ENCODE peak calls at places on chromosome 22, in eight cellular contexts. L is MM.1S; G is CD8-positive, alpha-beta T cell; Q is pancreas; B is cardiac muscle cell; K is heart right ventricle; O is SK-N-SH; T is uterus. C is an unnamed sample.
A peak's percentile ranks its signal among the peaks of the same experiment; 100 is the strongest.

GRCh38 chr22:41226728-41227655 is 13.7 kb downstream of the CHADL start:
- DNase-seq in L (no peak), G (no peak), Q (no peak), B (no peak), K (no peak), O (no peak), T (no peak), C (no peak)

GRCh38 chr22:37492428-37493344 is 6.5 kb upstream of the MFNG start:
- DNase-seq in L (peak; percentile 44), G (peak; percentile 61), Q (peak; percentile 22), B (peak; percentile 67), K (no peak), O (peak; percentile 69), T (no peak), C (peak; percentile 63)

GRCh38 chr22:49780281-49780991 is 47.2 kb downstream of the BRD1 start:
- DNase-seq in L (no peak), G (no peak), Q (no peak), B (no peak), K (no peak), O (no peak), T (no peak), C (no peak)

GRCh38 chr22:31446208-31446607 is 43.4 kb downstream of the EIF4ENIF1 start:
- DNase-seq in L (peak; percentile 77), G (no peak), Q (no peak), B (no peak), K (no peak), O (no peak), T (no peak), C (no peak)

GRCh38 chr22:40552070-40552469 is 84.4 kb downstream of the MRTFA start:
- DNase-seq in L (no peak), G (no peak), Q (no peak), B (peak; percentile 39), K (peak; percentile 75), O (no peak), T (peak; percentile 24), C (no peak)

GRCh38 chr22:37804502-37804885 is 3.2 kb upstream of the GCAT start:
- DNase-seq in L (no peak), G (no peak), Q (peak; percentile 59), B (no peak), K (no peak), O (peak; percentile 73), T (no peak), C (peak; percentile 36)

GRCh38 chr22:46596819-46597218 is 23.4 kb upstream of the GRAMD4 start:
- DNase-seq in L (no peak), G (no peak), Q (peak; percentile 90), B (no peak), K (no peak), O (no peak), T (no peak), C (peak; percentile 95)

GRCh38 chr22:37496651-37497599 is 10.7 kb upstream of the MFNG start:
- DNase-seq in L (no peak), G (no peak), Q (no peak), B (peak; percentile 91), K (no peak), O (peak; percentile 50), T (no peak), C (no peak)

GRCh38 chr22:33887173-33887572 is 33.1 kb downstream of the LARGE1 start:
- DNase-seq in L (no peak), G (no peak), Q (no peak), B (no peak), K (no peak), O (no peak), T (no peak), C (no peak)

GRCh38 chr22:44331881-44332714 is 19.3 kb upstream of the SHISAL1 start:
- DNase-seq in L (no peak), G (peak; percentile 13), Q (no peak), B (peak; percentile 51), K (no peak), O (peak; percentile 86), T (no peak), C (no peak)

GRCh38 chr22:31160328-31160978 is 471 bp downstream of the RNF185 start:
- DNase-seq in L (no peak), G (peak; percentile 11), Q (no peak), B (peak; percentile 43), K (no peak), O (no peak), T (no peak), C (peak; percentile 38)

GRCh38 chr22:40605676-40606250 is 30.8 kb downstream of the MRTFA start:
- DNase-seq in L (no peak), G (no peak), Q (no peak), B (peak; percentile 42), K (no peak), O (no peak), T (no peak), C (no peak)

GRCh38 chr22:19520566-19521305 is 3.5 kb downstream of the CLDN5 start:
- DNase-seq in L (no peak), G (no peak), Q (no peak), B (no peak), K (no peak), O (no peak), T (no peak), C (no peak)

GRCh38 chr22:49962751-49963646 is 2.4 kb downstream of the PIM3 start:
- DNase-seq in L (peak; percentile 4), G (no peak), Q (peak; percentile 72), B (no peak), K (peak; percentile 18), O (no peak), T (peak; percentile 59), C (peak; percentile 39)

GRCh38 chr22:16806401-16806800 is 18.8 kb downstream of the XKR3 start:
- DNase-seq in L (no peak), G (no peak), Q (no peak), B (no peak), K (no peak), O (no peak), T (no peak), C (no peak)

GRCh38 chr22:32776397-32776796 is 25.1 kb upstream of the TIMP3 start:
- DNase-seq in L (no peak), G (no peak), Q (no peak), B (no peak), K (no peak), O (no peak), T (no peak), C (no peak)

GRCh38 chr22:44430716-44431115 is 67.3 kb downstream of the RTL6 start:
- DNase-seq in L (no peak), G (no peak), Q (no peak), B (no peak), K (no peak), O (no peak), T (no peak), C (no peak)

GRCh38 chr22:48654492-48654891 is 1173.2 kb downstream of the BRD1 start:
- DNase-seq in L (no peak), G (no peak), Q (no peak), B (no peak), K (no peak), O (no peak), T (no peak), C (no peak)

GRCh38 chr22:46798366-46799057 is 36.1 kb downstream of the TBC1D22A start:
- DNase-seq in L (peak; percentile 67), G (peak; percentile 81), Q (peak; percentile 78), B (peak; percentile 81), K (peak; percentile 56), O (peak; percentile 90), T (peak; percentile 55), C (peak; percentile 81)

GRCh38 chr22:32830957-32831356 is 29.5 kb downstream of the TIMP3 start:
- DNase-seq in L (no peak), G (no peak), Q (no peak), B (no peak), K (no peak), O (no peak), T (no peak), C (no peak)

DNA sequence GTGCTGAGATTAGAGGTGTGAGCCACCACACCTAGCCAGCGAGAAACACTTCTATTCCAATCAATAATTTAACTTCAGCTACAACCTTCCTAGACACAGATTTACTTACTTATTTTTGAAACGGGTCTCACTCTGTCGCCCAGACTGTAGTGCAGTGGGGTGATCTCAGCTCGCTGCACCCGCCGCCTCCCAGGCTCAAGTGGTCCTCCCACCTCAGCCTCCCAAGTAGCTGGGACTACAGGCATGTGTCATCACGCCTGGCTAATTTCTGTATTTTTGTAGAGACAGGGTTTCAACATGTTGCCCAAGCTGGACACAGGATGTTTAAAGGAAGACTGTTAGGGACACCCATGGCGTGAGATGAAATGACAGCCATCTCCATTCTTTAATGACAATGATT is 61.3 kb downstream of the MICAL3 start:
- DNase-seq in L (no peak), G (no peak), Q (no peak), B (no peak), K (no peak), O (no peak), T (no peak), C (no peak)
- H3K4me1 ChIP-seq in L (no peaks in the 10 kb centered on the region), G (no peaks in the 10 kb centered on the region), Q (no peaks in the 10 kb centered on the region), B (peaks cover 23% of the 10 kb centered on the region), K (peaks cover 9% of the 10 kb centered on the region), O (peaks cover 27% of the 10 kb centered on the region), T (no peaks in the 10 kb centered on the region), C (no peaks in the 10 kb centered on the region)

DNA sequence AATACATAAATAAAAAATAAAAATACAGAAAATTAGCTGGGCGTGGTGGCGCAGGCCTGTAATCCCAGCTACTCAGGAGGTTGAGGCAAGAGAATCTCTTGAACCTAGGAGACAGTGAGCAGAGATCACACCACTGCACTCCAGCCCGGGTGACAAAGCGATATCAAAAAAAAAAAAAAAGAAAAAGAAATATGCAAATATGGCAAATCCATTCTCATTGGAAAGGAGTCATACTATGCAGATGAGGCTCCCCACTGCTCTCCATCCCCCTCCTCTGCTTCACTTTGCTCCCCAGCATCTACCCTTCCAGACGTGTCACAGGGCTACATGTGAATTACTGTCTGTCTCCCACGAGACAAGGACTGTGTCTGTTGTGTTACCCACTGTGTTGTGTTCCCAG is 36.3 kb upstream of the PDGFB start:
- DNase-seq in L (no peak), G (no peak), Q (no peak), B (no peak), K (no peak), O (no peak), T (no peak), C (no peak)
- H3K4me3 ChIP-seq in L (no peak overlapping the region), G (no peak overlapping the region), Q (no peak overlapping the region), B (no peak overlapping the region), K (no peak overlapping the region), O (no peak overlapping the region), T (no peak overlapping the region), C (no peak overlapping the region)

DNA sequence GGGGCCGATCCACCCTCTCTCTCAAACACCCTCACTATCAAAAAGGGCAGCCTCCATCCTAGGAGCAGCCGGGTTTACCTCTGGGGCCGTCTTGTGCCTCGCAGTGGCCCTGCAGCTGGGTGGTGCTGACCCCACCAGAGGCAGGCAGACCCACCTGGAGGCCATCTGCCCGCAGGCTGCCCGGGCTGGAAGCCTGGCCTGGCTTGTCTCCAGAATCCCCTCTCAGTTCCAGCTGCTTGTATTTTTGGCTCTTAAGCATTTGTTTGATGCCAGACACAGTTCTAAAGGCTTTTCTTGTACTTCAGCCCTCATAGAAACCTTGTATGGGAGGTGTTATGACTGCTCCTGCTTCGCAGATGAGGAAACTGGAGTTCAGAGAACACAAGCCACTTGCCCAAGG is 4.2 kb upstream of the NFAM1 start:
- DNase-seq in L (no peak), G (no peak), Q (no peak), B (no peak), K (no peak), O (no peak), T (no peak), C (no peak)
- H3K4me1 ChIP-seq in L (peaks cover 5% of the 10 kb centered on the region), G (peaks cover 6% of the 10 kb centered on the region), Q (no peaks in the 10 kb centered on the region), B (peaks cover 14% of the 10 kb centered on the region), K (peaks cover 4% of the 10 kb centered on the region), O (peaks cover 24% of the 10 kb centered on the region), T (no peaks in the 10 kb centered on the region), C (no peaks in the 10 kb centered on the region)

DNA sequence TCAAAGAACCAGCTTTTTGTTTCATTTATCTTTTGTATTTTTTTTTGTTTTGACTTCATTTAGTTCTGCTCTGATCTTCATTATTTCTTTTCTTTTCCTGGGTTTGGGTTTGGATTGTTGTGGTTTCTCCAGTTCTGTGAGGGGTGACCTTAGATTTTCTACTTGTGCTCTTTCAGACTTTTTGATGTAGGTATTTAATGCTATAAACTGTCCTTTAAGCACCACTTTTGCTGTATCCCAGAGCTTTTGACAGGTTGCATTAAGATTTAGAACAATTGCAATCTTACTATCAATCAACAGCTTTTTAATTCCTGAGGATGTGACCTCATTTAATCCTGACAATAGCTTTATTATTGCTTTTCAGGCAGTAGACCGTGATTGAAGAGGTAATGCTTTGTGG is 94.3 kb downstream of the ZNF280B start:
- DNase-seq in L (no peak), G (no peak), Q (no peak), B (no peak), K (no peak), O (no peak), T (no peak), C (no peak)
- H3K4me3 ChIP-seq in L (no peak overlapping the region), G (no peak overlapping the region), Q (no peak overlapping the region), B (no peak overlapping the region), K (no peak overlapping the region), O (no peak overlapping the region), T (no peak overlapping the region), C (no peak overlapping the region)

C was measured in colonic mucosa.